ENCODE peak calls at places on chromosome 1, in ten cellular contexts. One of them, this sample, is unnamed.

GRCh38 chr1:228457396-228458176 is 29.6 kb upstream of the RNF187 start:
- DNase-seq in brain microvascular endothelial cell: peak
- DNase-seq in GM06990: peak
- DNase-seq in A673: peak
- DNase-seq in A549: peak
- DNase-seq in tibial artery: peak
- DNase-seq in endodermal cell: peak
- DNase-seq in foreskin keratinocyte: peak
- DNase-seq in AG09309: peak
- DNase-seq in CD8-positive, alpha-beta T cell: peak
- DNase-seq in this sample: peak

GRCh38 chr1:226634611-226635246 is 86.2 kb downstream of the STUM start:
- DNase-seq in foreskin keratinocyte: no peak
- DNase-seq in CD8-positive, alpha-beta T cell: no peak
- DNase-seq in tibial artery: no peak
- DNase-seq in AG09309: no peak
- DNase-seq in endodermal cell: peak
- DNase-seq in A673: no peak
- DNase-seq in brain microvascular endothelial cell: no peak
- DNase-seq in GM06990: no peak
- DNase-seq in A549: no peak
- DNase-seq in this sample: no peak

GRCh38 chr1:218171302-218171893 is 113.7 kb upstream of the RRP15 start:
- DNase-seq in brain microvascular endothelial cell: no peak
- DNase-seq in foreskin keratinocyte: no peak
- DNase-seq in CD8-positive, alpha-beta T cell: no peak
- DNase-seq in A673: peak
- DNase-seq in tibial artery: no peak
- DNase-seq in A549: peak
- DNase-seq in AG09309: peak
- DNase-seq in endodermal cell: no peak
- DNase-seq in GM06990: no peak
- DNase-seq in this sample: no peak

GRCh38 chr1:109207472-109208103 is 6.1 kb upstream of the SARS1 start:
- DNase-seq in AG09309: no peak
- DNase-seq in GM06990: no peak
- DNase-seq in A549: no peak
- DNase-seq in A673: no peak
- DNase-seq in CD8-positive, alpha-beta T cell: no peak
- DNase-seq in tibial artery: no peak
- DNase-seq in brain microvascular endothelial cell: no peak
- DNase-seq in endodermal cell: no peak
- DNase-seq in foreskin keratinocyte: no peak
- DNase-seq in this sample: no peak

GRCh38 chr1:18140411-18140810 is 32.8 kb downstream of the IGSF21 start:
- DNase-seq in CD8-positive, alpha-beta T cell: no peak
- DNase-seq in A549: no peak
- DNase-seq in GM06990: no peak
- DNase-seq in endodermal cell: no peak
- DNase-seq in brain microvascular endothelial cell: no peak
- DNase-seq in AG09309: no peak
- DNase-seq in tibial artery: no peak
- DNase-seq in A673: no peak
- DNase-seq in foreskin keratinocyte: no peak
- DNase-seq in this sample: no peak

GRCh38 chr1:221664253-221664652 is 77.6 kb downstream of the DUSP10 start:
- DNase-seq in AG09309: no peak
- DNase-seq in A673: no peak
- DNase-seq in GM06990: no peak
- DNase-seq in brain microvascular endothelial cell: no peak
- DNase-seq in CD8-positive, alpha-beta T cell: no peak
- DNase-seq in tibial artery: no peak
- DNase-seq in A549: no peak
- DNase-seq in foreskin keratinocyte: no peak
- DNase-seq in endodermal cell: no peak
- DNase-seq in this sample: no peak

GRCh38 chr1:38021969-38022368 is 9.4 kb downstream of the UTP11 start:
- DNase-seq in CD8-positive, alpha-beta T cell: no peak
- DNase-seq in AG09309: no peak
- DNase-seq in foreskin keratinocyte: no peak
- DNase-seq in GM06990: no peak
- DNase-seq in A673: no peak
- DNase-seq in brain microvascular endothelial cell: no peak
- DNase-seq in A549: no peak
- DNase-seq in endodermal cell: no peak
- DNase-seq in tibial artery: no peak
- DNase-seq in this sample: no peak

GRCh38 chr1:204695692-204696091 is 10.2 kb upstream of the LRRN2 start:
- DNase-seq in foreskin keratinocyte: no peak
- DNase-seq in tibial artery: no peak
- DNase-seq in A549: no peak
- DNase-seq in AG09309: no peak
- DNase-seq in GM06990: no peak
- DNase-seq in endodermal cell: no peak
- DNase-seq in A673: no peak
- DNase-seq in CD8-positive, alpha-beta T cell: no peak
- DNase-seq in brain microvascular endothelial cell: no peak
- DNase-seq in this sample: no peak

DNA sequence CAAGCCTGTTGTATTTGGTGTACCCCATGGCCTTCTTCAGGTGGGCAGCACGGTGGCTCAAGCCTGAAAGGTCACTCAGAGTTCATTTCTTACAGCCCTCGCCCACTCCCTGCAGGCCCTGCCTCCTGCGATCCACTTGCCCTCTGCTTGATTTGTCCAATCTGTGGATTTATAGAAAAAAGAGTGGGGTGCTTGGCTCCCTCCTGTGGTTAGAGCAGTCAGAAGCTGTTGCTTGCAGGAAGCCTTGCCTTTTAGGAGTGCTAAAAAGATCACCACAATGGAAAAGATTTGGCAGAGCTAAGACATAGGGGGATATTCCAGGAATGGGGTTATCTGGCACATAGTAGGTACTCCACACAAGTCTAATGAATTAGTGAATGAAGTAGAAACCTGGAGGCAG is 108.0 kb upstream of the TRABD2B start:
- DNase-seq in tibial artery: no peak
- DNase-seq in AG09309: no peak
- DNase-seq in A673: no peak
- DNase-seq in CD8-positive, alpha-beta T cell: no peak
- DNase-seq in A549: no peak
- DNase-seq in foreskin keratinocyte: no peak
- DNase-seq in GM06990: no peak
- DNase-seq in endodermal cell: no peak
- DNase-seq in brain microvascular endothelial cell: no peak
- DNase-seq in this sample: no peak
- TF ChIP-seq CTCF in tibial artery: peak
- TF ChIP-seq CTCF in AG09309: no peak
- TF ChIP-seq CTCF in A673: peak
- TF ChIP-seq CTCF in CD8-positive, alpha-beta T cell: no peak
- TF ChIP-seq CTCF in A549: no peak
- TF ChIP-seq CTCF in foreskin keratinocyte: peak
- TF ChIP-seq CTCF in GM06990: peak
- TF ChIP-seq CTCF in endodermal cell: peak
- TF ChIP-seq CTCF in brain microvascular endothelial cell: peak
- TF ChIP-seq CTCF in this sample: peak

GRCh38 chr1:47333922-47334764 is 553 bp downstream of the CMPK1 start:
- DNase-seq in GM06990: peak
- DNase-seq in A673: peak
- DNase-seq in tibial artery: peak
- DNase-seq in AG09309: no peak
- DNase-seq in endodermal cell: peak
- DNase-seq in foreskin keratinocyte: peak
- DNase-seq in CD8-positive, alpha-beta T cell: peak
- DNase-seq in A549: peak
- DNase-seq in brain microvascular endothelial cell: peak
- DNase-seq in this sample: peak
- TF ChIP-seq CTCF in GM06990: peak
- TF ChIP-seq CTCF in A673: peak
- TF ChIP-seq CTCF in tibial artery: no peak
- TF ChIP-seq CTCF in AG09309: no peak
- TF ChIP-seq CTCF in endodermal cell: peak
- TF ChIP-seq CTCF in foreskin keratinocyte: peak
- TF ChIP-seq CTCF in CD8-positive, alpha-beta T cell: no peak
- TF ChIP-seq CTCF in A549: peak
- TF ChIP-seq CTCF in brain microvascular endothelial cell: peak
- TF ChIP-seq CTCF in this sample: peak

DNA sequence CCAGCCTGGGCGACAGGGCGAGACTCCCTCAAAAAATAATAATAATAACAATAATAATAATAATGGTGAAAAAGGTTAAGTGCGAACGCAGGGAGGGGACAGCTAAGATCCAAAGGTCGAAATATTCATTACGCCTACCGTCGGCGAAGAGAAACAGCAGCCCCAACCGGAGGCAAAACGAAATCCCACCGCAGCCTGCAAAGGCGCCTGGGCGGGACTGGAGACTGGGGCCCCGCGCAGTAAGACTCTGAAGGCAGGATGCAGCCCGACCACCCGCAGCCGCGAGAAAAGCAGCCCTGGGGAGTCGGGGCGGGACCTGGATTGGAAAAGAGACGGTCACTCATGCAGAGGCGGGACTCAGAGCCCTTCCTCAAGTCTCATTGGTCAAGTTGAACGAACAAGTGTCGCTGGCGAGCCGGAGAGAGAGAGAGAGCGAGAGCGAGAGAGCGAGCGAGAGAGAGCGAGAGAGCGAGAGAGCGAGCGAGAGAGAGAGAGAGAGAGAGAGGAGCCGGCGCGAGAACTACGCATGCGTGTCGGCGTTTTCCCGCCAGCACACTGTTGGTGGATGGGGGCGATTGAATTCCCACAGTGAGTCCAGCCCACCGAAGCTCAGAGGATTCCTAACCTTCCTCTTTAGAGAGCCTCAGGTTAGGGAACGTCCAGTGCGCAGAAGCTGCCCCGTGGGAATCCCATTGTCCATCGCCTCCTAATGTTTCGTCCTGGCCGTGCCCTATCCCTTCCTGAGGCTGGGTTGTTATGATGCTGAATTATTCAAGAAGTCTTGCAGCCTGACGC is 10.7 kb downstream of the ENTREP3 start:
- DNase-seq in AG09309: peak
- DNase-seq in tibial artery: peak
- DNase-seq in A673: peak
- DNase-seq in GM06990: peak
- DNase-seq in A549: peak
- DNase-seq in brain microvascular endothelial cell: peak
- DNase-seq in CD8-positive, alpha-beta T cell: peak
- DNase-seq in endodermal cell: peak
- DNase-seq in foreskin keratinocyte: peak
- DNase-seq in this sample: peak
- TF ChIP-seq CTCF in AG09309: peak
- TF ChIP-seq CTCF in tibial artery: peak
- TF ChIP-seq CTCF in A673: peak
- TF ChIP-seq CTCF in GM06990: peak
- TF ChIP-seq CTCF in A549: no peak
- TF ChIP-seq CTCF in brain microvascular endothelial cell: peak
- TF ChIP-seq CTCF in CD8-positive, alpha-beta T cell: peak
- TF ChIP-seq CTCF in endodermal cell: peak
- TF ChIP-seq CTCF in foreskin keratinocyte: peak
- TF ChIP-seq CTCF in this sample: peak

GRCh38 chr1:39949891-39950290 is 5.1 kb upstream of the MFSD2A start:
- DNase-seq in A549: no peak
- DNase-seq in AG09309: no peak
- DNase-seq in A673: no peak
- DNase-seq in endodermal cell: no peak
- DNase-seq in brain microvascular endothelial cell: no peak
- DNase-seq in GM06990: no peak
- DNase-seq in CD8-positive, alpha-beta T cell: no peak
- DNase-seq in foreskin keratinocyte: no peak
- DNase-seq in tibial artery: no peak
- DNase-seq in this sample: no peak
- TF ChIP-seq CTCF in A549: no peak
- TF ChIP-seq CTCF in AG09309: no peak
- TF ChIP-seq CTCF in A673: no peak
- TF ChIP-seq CTCF in endodermal cell: peak
- TF ChIP-seq CTCF in brain microvascular endothelial cell: no peak
- TF ChIP-seq CTCF in GM06990: no peak
- TF ChIP-seq CTCF in CD8-positive, alpha-beta T cell: no peak
- TF ChIP-seq CTCF in foreskin keratinocyte: no peak
- TF ChIP-seq CTCF in tibial artery: no peak
- TF ChIP-seq CTCF in this sample: no peak

GRCh38 chr1:68233202-68233601 is 879 bp upstream of the WLS start:
- DNase-seq in AG09309: no peak
- DNase-seq in CD8-positive, alpha-beta T cell: no peak
- DNase-seq in tibial artery: no peak
- DNase-seq in endodermal cell: no peak
- DNase-seq in brain microvascular endothelial cell: no peak
- DNase-seq in foreskin keratinocyte: no peak
- DNase-seq in A673: no peak
- DNase-seq in A549: no peak
- DNase-seq in GM06990: no peak
- DNase-seq in this sample: no peak

GRCh38 chr1:68234094-68234493 is 1.8 kb upstream of the WLS start:
- DNase-seq in endodermal cell: no peak
- DNase-seq in GM06990: no peak
- DNase-seq in tibial artery: no peak
- DNase-seq in foreskin keratinocyte: no peak
- DNase-seq in A673: no peak
- DNase-seq in A549: no peak
- DNase-seq in CD8-positive, alpha-beta T cell: no peak
- DNase-seq in brain microvascular endothelial cell: no peak
- DNase-seq in AG09309: no peak
- DNase-seq in this sample: no peak

GRCh38 chr1:68230901-68231626 is 1.3 kb downstream of the WLS start:
- DNase-seq in tibial artery: peak
- DNase-seq in A673: peak
- DNase-seq in GM06990: no peak
- DNase-seq in AG09309: no peak
- DNase-seq in endodermal cell: peak
- DNase-seq in A549: no peak
- DNase-seq in CD8-positive, alpha-beta T cell: no peak
- DNase-seq in brain microvascular endothelial cell: no peak
- DNase-seq in foreskin keratinocyte: no peak
- DNase-seq in this sample: no peak

GRCh38 chr1:68231627-68232303 is 558 bp downstream of the WLS start:
- DNase-seq in brain microvascular endothelial cell: peak
- DNase-seq in foreskin keratinocyte: no peak
- DNase-seq in tibial artery: peak
- DNase-seq in A673: peak
- DNase-seq in GM06990: no peak
- DNase-seq in CD8-positive, alpha-beta T cell: no peak
- DNase-seq in endodermal cell: peak
- DNase-seq in A549: peak
- DNase-seq in AG09309: no peak
- DNase-seq in this sample: no peak

GRCh38 chr1:68232354-68233148 is at the start of gene WLS:
- DNase-seq in endodermal cell: peak
- DNase-seq in foreskin keratinocyte: peak
- DNase-seq in CD8-positive, alpha-beta T cell: no peak
- DNase-seq in A673: peak
- DNase-seq in brain microvascular endothelial cell: peak
- DNase-seq in tibial artery: peak
- DNase-seq in A549: peak
- DNase-seq in AG09309: no peak
- DNase-seq in GM06990: no peak
- DNase-seq in this sample: peak
- TF ChIP-seq CTCF in endodermal cell: peak
- TF ChIP-seq CTCF in foreskin keratinocyte: peak
- TF ChIP-seq CTCF in CD8-positive, alpha-beta T cell: no peak
- TF ChIP-seq CTCF in A673: no peak
- TF ChIP-seq CTCF in brain microvascular endothelial cell: peak
- TF ChIP-seq CTCF in tibial artery: no peak
- TF ChIP-seq CTCF in A549: no peak
- TF ChIP-seq CTCF in AG09309: no peak
- TF ChIP-seq CTCF in GM06990: no peak
- TF ChIP-seq CTCF in this sample: no peak

GRCh38 chr1:89524369-89525168 is at the start of gene LRRC8B:
- DNase-seq in A673: peak
- DNase-seq in AG09309: no peak
- DNase-seq in CD8-positive, alpha-beta T cell: peak
- DNase-seq in foreskin keratinocyte: peak
- DNase-seq in tibial artery: peak
- DNase-seq in A549: peak
- DNase-seq in brain microvascular endothelial cell: peak
- DNase-seq in endodermal cell: peak
- DNase-seq in GM06990: peak
- DNase-seq in this sample: peak
- TF ChIP-seq CTCF in A673: no peak
- TF ChIP-seq CTCF in AG09309: no peak
- TF ChIP-seq CTCF in CD8-positive, alpha-beta T cell: no peak
- TF ChIP-seq CTCF in foreskin keratinocyte: no peak
- TF ChIP-seq CTCF in tibial artery: no peak
- TF ChIP-seq CTCF in A549: no peak
- TF ChIP-seq CTCF in brain microvascular endothelial cell: no peak
- TF ChIP-seq CTCF in endodermal cell: no peak
- TF ChIP-seq CTCF in GM06990: no peak
- TF ChIP-seq CTCF in this sample: no peak

This sample was measured in D721Med.